ENCODE peak calls at places on chromosomes 6 and 20, in four cellular contexts. A, E, F and D are unnamed samples.

GRCh38 chr6:134821914-134822862 is 127.7 kb downstream of the ALDH8A1 start:
- DNase-seq in A (no peak), E (no peak), F (no peak), D (no peak)

GRCh38 chr6:25392372-25392771 is 113.2 kb downstream of the CARMIL1 start:
- DNase-seq in A (no peak), E (no peak), F (no peak), D (no peak)

GRCh38 chr20:24502184-24502583 is 32.8 kb downstream of the SYNDIG1 start:
- DNase-seq in A (no peak), E (no peak), F (no peak), D (peak; percentile 52)

GRCh38 chr6:139409026-139409425 is 34.6 kb upstream of the CITED2 start:
- DNase-seq in A (no peak), E (no peak), F (no peak), D (no peak)

GRCh38 chr6:56169366-56169765 is 78.0 kb downstream of the COL21A1 start:
- DNase-seq in A (no peak), E (no peak), F (no peak), D (no peak)

GRCh38 chr6:99338188-99338587 is 11.3 kb downstream of the FAXC start:
- DNase-seq in A (no peak), E (no peak), F (no peak), D (no peak)

GRCh38 chr6:9766240-9766915 is 648.5 kb downstream of the TFAP2A start:
- DNase-seq in A (peak; percentile 12), E (no peak), F (no peak), D (peak; percentile 5)

GRCh38 chr6:131225127-131225526 is 89.9 kb downstream of the AKAP7 start:
- DNase-seq in A (no peak), E (no peak), F (no peak), D (no peak)

GRCh38 chr20:1619861-1620444 is at the start of gene SIRPB1:
- DNase-seq in A (no peak), E (peak; percentile 0), F (peak; percentile 0), D (no peak)

GRCh38 chr20:36823126-36823525 is 49.6 kb upstream of the DSN1 start:
- DNase-seq in A (no peak), E (no peak), F (no peak), D (no peak)

DNA sequence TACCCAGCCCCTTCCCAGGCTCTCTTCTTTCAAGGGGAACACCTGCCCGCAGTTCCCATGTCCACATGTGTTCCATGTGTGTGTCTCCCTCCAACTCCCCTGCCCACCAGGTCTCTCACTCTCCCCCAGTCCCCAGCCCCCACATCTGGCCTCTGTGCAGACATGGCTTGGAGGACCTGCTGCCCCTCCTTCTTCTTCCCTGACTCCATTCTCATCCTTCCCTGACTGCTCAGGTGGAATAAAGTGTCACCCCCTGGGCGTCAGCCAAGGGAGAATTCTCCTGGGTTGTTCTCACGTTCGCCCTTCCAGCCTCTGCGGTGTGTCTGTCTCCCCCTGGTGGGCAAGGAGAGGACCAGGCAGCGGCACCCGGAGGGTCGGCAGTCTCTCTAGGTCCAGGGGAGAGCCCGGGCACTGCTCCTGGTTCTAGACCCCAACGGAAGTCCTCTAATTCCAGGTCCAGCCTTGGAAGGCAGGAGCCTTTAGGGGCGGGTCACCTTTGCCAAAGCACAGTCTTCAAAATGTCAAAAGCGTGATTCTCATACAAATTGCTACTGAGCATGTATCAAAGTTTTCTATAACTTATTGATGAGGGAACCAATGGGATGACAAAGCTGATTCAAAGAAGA is 50.5 kb downstream of the EBF4 start:
- DNase-seq in A (no peak), E (peak; percentile 67), F (peak; percentile 73), D (peak; percentile 87)
- TF ChIP-seq CHD4 in A (no peak), E (no peak), F (no peak), D (no peak)

GRCh38 chr6:167350731-167351655 is 26.1 kb downstream of the TTLL2 start:
- DNase-seq in A (peak; percentile 11), E (peak; percentile 72), F (no peak), D (peak; percentile 76)
- TF ChIP-seq RAD21 in A (no peak), E (peak; percentile 47), F (peak; percentile 8), D (peak; percentile 65)

GRCh38 chr20:17648782-17649730 is 33.0 kb downstream of the RRBP1 start:
- DNase-seq in A (peak; percentile 5), E (peak; percentile 21), F (no peak), D (peak; percentile 26)

GRCh38 chr20:17650816-17651760 is 31.0 kb downstream of the RRBP1 start:
- DNase-seq in A (no peak), E (no peak), F (no peak), D (no peak)

GRCh38 chr20:17648306-17648646 is 33.8 kb downstream of the RRBP1 start:
- DNase-seq in A (no peak), E (no peak), F (no peak), D (no peak)

GRCh38 chr20:17651761-17652388 is 30.2 kb downstream of the RRBP1 start:
- DNase-seq in A (no peak), E (no peak), F (no peak), D (peak; percentile 21)

DNA sequence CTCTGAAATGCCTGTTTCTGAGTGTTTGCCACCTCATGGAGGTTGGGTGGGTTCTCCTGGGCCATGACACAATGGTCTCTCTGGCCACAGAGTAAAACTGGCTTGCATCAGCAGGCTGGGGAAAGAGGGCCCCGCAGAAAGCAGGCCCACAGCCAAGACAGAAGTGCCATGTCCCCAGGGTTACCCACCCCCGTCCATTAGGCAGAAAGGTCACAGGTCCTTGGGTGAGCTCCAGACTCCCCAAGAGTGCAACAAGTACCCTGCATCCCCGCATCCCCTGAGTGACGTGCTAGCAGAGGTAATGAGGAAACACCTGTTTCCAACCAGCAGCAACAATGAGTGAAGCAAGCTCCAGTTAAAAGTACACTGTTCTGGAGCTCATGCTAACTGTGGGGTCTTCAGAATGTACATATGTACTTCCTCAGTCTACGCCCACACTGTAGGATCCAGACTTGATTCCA is 31.7 kb downstream of the RRBP1 start:
- DNase-seq in A (no peak), E (no peak), F (no peak), D (no peak)
- TF ChIP-seq CHD4 in A (no peak), E (no peak), F (no peak), D (no peak)

DNA sequence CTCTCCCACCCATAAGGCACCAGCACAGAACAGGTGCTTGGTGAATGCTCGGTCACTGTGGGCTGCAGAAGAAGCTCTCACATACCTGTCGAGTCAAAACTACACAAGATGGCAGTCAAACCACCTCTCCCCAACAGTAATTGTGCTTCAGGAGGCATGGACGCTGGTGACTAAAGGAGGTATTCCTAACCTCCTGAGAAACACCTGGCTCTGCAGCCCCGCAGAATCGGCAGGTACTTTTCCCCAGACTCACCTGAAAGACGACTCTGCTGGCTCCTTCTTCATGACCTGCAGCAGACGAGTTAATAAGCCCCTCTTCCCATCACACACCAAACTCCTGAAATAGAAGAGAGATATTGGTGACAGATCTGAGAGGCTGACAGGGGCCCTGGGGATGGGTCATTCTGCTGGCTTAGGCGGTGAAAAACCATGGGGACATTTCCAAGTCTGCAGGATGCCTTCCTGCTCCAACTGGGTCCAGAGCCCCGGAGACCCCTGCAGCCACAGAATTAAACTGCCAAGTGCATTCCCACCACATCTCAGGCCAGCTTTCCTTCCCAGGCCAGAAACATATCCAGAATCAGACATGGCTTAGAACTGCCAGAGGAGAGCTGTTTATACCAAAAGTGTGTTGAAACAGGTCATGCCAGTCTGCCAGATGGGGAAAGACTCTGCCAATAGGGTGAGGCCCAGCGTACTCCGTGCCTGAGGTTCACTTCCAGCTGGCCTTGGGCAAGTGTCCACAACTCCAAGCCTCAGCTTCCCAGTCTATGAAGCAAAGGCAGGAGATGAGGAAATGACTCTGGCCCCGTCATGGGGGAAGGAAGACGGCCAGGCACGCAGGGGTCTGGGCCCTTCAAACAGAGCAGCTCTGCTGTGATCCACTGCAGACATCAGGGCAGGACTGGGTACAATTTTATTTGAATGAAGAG is 53.0 kb downstream of the MYH7B start:
- DNase-seq in A (no peak), E (no peak), F (no peak), D (no peak)
- TF ChIP-seq RAD21 in A (no peak), E (no peak), F (no peak), D (no peak)